ENCODE peak calls at places on chromosomes 11 and 22, in eight cellular contexts. A is heart left ventricle; R is CD8-positive, alpha-beta memory T cell; T is K562; O is PC-9; B is ovary; D is left lung; U is right lobe of liver. G is an unnamed sample.

GRCh38 chr11:127027000-127027399 is 26.4 kb upstream of the KIRREL3 start:
- DNase-seq in A (no peak), R (no peak), T (no peak), O (no peak), B (no peak), D (no peak), U (no peak), G (no peak)

GRCh38 chr22:28031383-28031922 is 112.4 kb upstream of the PITPNB start:
- DNase-seq in A (no peak), R (no peak), T (no peak), O (no peak), B (no peak), D (no peak), U (no peak), G (no peak)

GRCh38 chr11:60928563-60929001 is 4.3 kb downstream of the TMEM132A start:
- DNase-seq in A (no peak), R (no peak), T (no peak), O (no peak), B (no peak), D (no peak), U (no peak), G (no peak)

GRCh38 chr22:47251911-47252310 is 489.5 kb downstream of the TBC1D22A start:
- DNase-seq in A (no peak), R (no peak), T (no peak), O (no peak), B (no peak), D (no peak), U (no peak), G (no peak)

GRCh38 chr22:44870021-44870420 is 117.6 kb downstream of the ARHGAP8 start:
- DNase-seq in A (no peak), R (no peak), T (peak; percentile 60), O (peak; percentile 66), B (no peak), D (peak; percentile 8), U (no peak), G (no peak)

GRCh38 chr11:75319035-75319877 is 32.2 kb downstream of the ARRB1 start:
- DNase-seq in A (peak; percentile 25), R (no peak), T (no peak), O (no peak), B (no peak), D (no peak), U (no peak), G (no peak)

GRCh38 chr22:21446128-21446826 is 20.9 kb upstream of the TMEM191C start:
- DNase-seq in A (peak; percentile 22), R (no peak), T (no peak), O (no peak), B (peak; percentile 21), D (peak; percentile 67), U (peak; percentile 14), G (peak; percentile 52)

GRCh38 chr22:48045369-48045768 is 1282.9 kb downstream of the TBC1D22A start:
- DNase-seq in A (no peak), R (no peak), T (no peak), O (no peak), B (no peak), D (no peak), U (no peak), G (peak; percentile 52)

GRCh38 chr11:6251990-6252473 is 7.6 kb upstream of the CCKBR start:
- DNase-seq in A (no peak), R (no peak), T (peak; percentile 53), O (no peak), B (peak; percentile 69), D (no peak), U (no peak), G (no peak)

DNA sequence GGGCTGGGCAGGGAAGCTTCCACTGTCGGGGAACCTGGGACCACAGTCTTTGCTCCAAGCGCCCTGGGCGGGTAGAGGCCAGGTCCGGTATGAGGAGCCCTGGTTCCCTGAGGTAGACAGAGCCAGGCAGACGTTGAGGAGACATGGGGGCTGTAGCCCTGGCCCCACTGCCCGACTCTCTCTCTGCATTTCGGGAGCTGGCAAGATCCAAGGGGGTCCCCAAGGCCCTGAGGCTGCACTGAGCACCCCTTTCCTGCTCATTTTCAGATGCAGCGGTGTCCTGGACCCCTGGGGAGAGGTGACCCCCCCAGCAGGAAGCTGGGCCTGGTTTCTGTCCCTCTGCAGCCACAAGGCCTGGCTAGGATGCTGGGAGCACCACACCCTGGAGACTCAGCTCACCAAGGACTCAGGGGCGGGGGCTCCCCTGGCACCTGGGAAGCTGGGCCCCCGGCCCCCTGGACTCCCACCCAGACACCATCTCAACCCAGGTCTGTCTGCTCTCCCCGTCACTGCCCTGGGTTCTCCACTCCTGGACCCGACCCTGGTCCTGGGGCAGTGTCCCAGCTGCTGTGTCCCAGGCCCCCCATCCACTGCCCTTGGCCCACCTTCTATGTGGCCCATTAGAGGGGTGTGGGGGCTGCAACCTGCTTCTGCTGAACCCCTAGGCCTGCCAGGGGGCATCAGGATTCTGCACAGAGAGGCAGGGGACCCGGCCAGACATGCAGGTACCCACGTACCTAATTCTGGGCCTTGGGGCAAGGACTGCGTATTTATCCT is 15.0 kb upstream of the MUC6 start:
- DNase-seq in A (no peak), R (no peak), T (no peak), O (no peak), B (no peak), D (no peak), U (peak; percentile 19), G (no peak)
- H3K4me1 ChIP-seq in A (no peaks in the 10 kb centered on the region), R (peaks cover 7% of the 10 kb centered on the region), T (no peaks in the 10 kb centered on the region), O (no peaks in the 10 kb centered on the region), B (no peaks in the 10 kb centered on the region), D (peaks cover 6% of the 10 kb centered on the region), U (no peaks in the 10 kb centered on the region), G (peaks cover 22% of the 10 kb centered on the region)

DNA sequence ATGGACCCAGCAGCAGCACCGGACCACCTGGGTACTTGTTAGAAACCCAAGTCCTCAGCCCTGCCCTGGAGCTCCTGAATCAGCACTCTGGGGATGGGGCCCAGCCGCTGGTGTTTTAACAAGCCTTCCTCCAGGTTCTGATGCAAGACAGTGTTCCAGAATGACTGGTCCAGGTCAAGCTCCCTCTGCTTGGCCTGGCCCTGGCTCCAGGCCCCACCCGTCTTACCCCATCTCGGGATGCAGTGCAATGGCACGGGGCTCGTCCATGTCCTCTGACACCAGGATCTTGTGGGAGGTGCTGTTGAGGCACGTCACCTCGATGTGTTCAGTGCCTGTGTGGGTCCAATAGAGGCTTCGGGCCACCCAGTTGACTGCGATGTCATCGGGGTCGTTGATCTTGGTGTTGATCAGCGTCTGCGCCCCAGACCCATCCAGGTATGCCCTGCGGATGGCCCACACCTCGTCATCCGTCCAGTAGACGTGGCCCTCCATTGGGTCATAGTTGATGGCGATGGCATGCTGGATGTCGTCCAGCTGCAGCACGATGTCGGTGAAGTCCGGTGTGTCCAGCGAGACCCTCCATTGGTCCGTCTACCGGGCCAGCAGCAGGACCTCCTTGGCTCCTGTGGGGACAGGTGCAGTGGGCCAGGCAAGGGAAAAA is 140.3 kb downstream of the CRYBB2 start:
- DNase-seq in A (no peak), R (no peak), T (no peak), O (no peak), B (peak; percentile 14), D (peak; percentile 74), U (no peak), G (no peak)
- H3K36me3 ChIP-seq in A (peaks cover 53% of the 10 kb centered on the region), R (no peaks in the 10 kb centered on the region), T (peaks cover 38% of the 10 kb centered on the region), O (no peaks in the 10 kb centered on the region), B (no peaks in the 10 kb centered on the region), D (no peaks in the 10 kb centered on the region), U (peaks cover 12% of the 10 kb centered on the region), G (peaks cover 35% of the 10 kb centered on the region)

GRCh38 chr11:119198925-119199324 is 7.2 kb upstream of the CBL start:
- DNase-seq in A (no peak), R (no peak), T (no peak), O (no peak), B (no peak), D (no peak), U (no peak), G (no peak)

GRCh38 chr11:119194811-119195210 is 9.5 kb downstream of the NHERF4 start:
- DNase-seq in A (no peak), R (no peak), T (no peak), O (no peak), B (no peak), D (no peak), U (no peak), G (no peak)

GRCh38 chr11:119195680-119196079 is 10.4 kb downstream of the NHERF4 start:
- DNase-seq in A (no peak), R (no peak), T (peak; percentile 28), O (peak; percentile 84), B (no peak), D (no peak), U (no peak), G (no peak)

GRCh38 chr11:119193626-119194025 is 8.4 kb downstream of the NHERF4 start:
- DNase-seq in A (no peak), R (no peak), T (no peak), O (no peak), B (no peak), D (no peak), U (no peak), G (no peak)

GRCh38 chr11:119196833-119197483 is 9.2 kb upstream of the CBL start:
- DNase-seq in A (no peak), R (peak; percentile 39), T (peak; percentile 88), O (peak; percentile 69), B (no peak), D (no peak), U (no peak), G (peak; percentile 63)
- H3K4me1 ChIP-seq in A (no peaks in the 10 kb centered on the region), R (no peaks in the 10 kb centered on the region), T (no peaks in the 10 kb centered on the region), O (peaks cover 14% of the 10 kb centered on the region), B (no peaks in the 10 kb centered on the region), D (no peaks in the 10 kb centered on the region), U (no peaks in the 10 kb centered on the region), G (no peaks in the 10 kb centered on the region)

GRCh38 chr22:39508393-39508792 is 6.3 kb downstream of the MIEF1 start:
- DNase-seq in A (no peak), R (no peak), T (no peak), O (no peak), B (no peak), D (no peak), U (no peak), G (no peak)
- H3K36me3 ChIP-seq in A (peaks cover 93% of the 10 kb centered on the region), R (peaks cover 67% of the 10 kb centered on the region), T (peaks cover 93% of the 10 kb centered on the region), O (peaks cover 61% of the 10 kb centered on the region), B (no peaks in the 10 kb centered on the region), D (peaks cover 4% of the 10 kb centered on the region), U (peaks cover 63% of the 10 kb centered on the region), G (peaks cover 90% of the 10 kb centered on the region)

GRCh38 chr11:12826441-12826840 is 152.2 kb downstream of the TEAD1 start:
- DNase-seq in A (no peak), R (no peak), T (no peak), O (no peak), B (no peak), D (no peak), U (no peak), G (no peak)
- H3K4me1 ChIP-seq in A (peaks cover 61% of the 10 kb centered on the region), R (no peaks in the 10 kb centered on the region), T (peaks cover 35% of the 10 kb centered on the region), O (peaks cover 32% of the 10 kb centered on the region), B (peaks cover 32% of the 10 kb centered on the region), D (peaks cover 6% of the 10 kb centered on the region), U (no peaks in the 10 kb centered on the region), G (no peaks in the 10 kb centered on the region)

GRCh38 chr22:26452236-26453016 is 23.4 kb downstream of the ASPHD2 start:
- DNase-seq in A (no peak), R (no peak), T (no peak), O (no peak), B (no peak), D (no peak), U (no peak), G (no peak)
- H3K36me3 ChIP-seq in A (peaks cover 62% of the 10 kb centered on the region), R (peaks cover 18% of the 10 kb centered on the region), T (peaks cover 40% of the 10 kb centered on the region), O (no peaks in the 10 kb centered on the region), B (no peaks in the 10 kb centered on the region), D (no peaks in the 10 kb centered on the region), U (peaks cover 8% of the 10 kb centered on the region), G (peaks cover 42% of the 10 kb centered on the region)

GRCh38 chr11:48017105-48017874 is 36.9 kb downstream of the PTPRJ start:
- DNase-seq in A (no peak), R (peak; percentile 34), T (no peak), O (no peak), B (no peak), D (no peak), U (no peak), G (no peak)
- H3K4me1 ChIP-seq in A (peaks cover 8% of the 10 kb centered on the region), R (peaks cover 86% of the 10 kb centered on the region), T (peaks cover 10% of the 10 kb centered on the region), O (peaks cover 23% of the 10 kb centered on the region), B (no peaks in the 10 kb centered on the region), D (peaks cover 19% of the 10 kb centered on the region), U (no peaks in the 10 kb centered on the region), G (no peaks in the 10 kb centered on the region)

GRCh38 chr22:24440718-24441405 is 13.5 kb downstream of the ADORA2A start:
- DNase-seq in A (no peak), R (no peak), T (no peak), O (no peak), B (no peak), D (no peak), U (no peak), G (no peak)
- H3K36me3 ChIP-seq in A (peaks cover 7% of the 10 kb centered on the region), R (peaks cover 40% of the 10 kb centered on the region), T (no peaks in the 10 kb centered on the region), O (no peaks in the 10 kb centered on the region), B (no peaks in the 10 kb centered on the region), D (no peaks in the 10 kb centered on the region), U (peaks cover 14% of the 10 kb centered on the region), G (no peaks in the 10 kb centered on the region)